ENCODE peak calls at places on chromosome X, in five cellular contexts. B is pancreas; J is effector memory CD8-positive, alpha-beta T cell; X is upper lobe of left lung; V is GM04503. Z is an unnamed sample.

GRCh38 chrX:41064028-41064427 is 21.2 kb upstream of the USP9X start:
- DNase-seq in B (no peak), J (no peak), X (no peak), V (no peak), Z (no peak)

GRCh38 chrX:129777218-129777768 is 2.5 kb upstream of the SASH3 start:
- DNase-seq in B (no peak), J (peak), X (peak), V (no peak), Z (no peak)

GRCh38 chrX:109345866-109346265 is 136.0 kb downstream of the GUCY2F start:
- DNase-seq in B (no peak), J (no peak), X (no peak), V (no peak), Z (no peak)

GRCh38 chrX:152897216-152898144 is at the start of gene ZNF185:
- DNase-seq in B (peak), J (no peak), X (peak), V (no peak), Z (no peak)

GRCh38 chrX:7582191-7582590 is 260.8 kb upstream of the VCX start:
- DNase-seq in B (no peak), J (no peak), X (no peak), V (no peak), Z (no peak)

GRCh38 chrX:28223469-28223868 is 242.2 kb upstream of the DCAF8L1 start:
- DNase-seq in B (no peak), J (no peak), X (no peak), V (no peak), Z (no peak)

GRCh38 chrX:18702362-18703195 is 4.9 kb upstream of the PPEF1 start:
- DNase-seq in B (no peak), J (no peak), X (no peak), V (no peak), Z (no peak)

GRCh38 chrX:101237041-101237440 is 17.5 kb downstream of the DRP2 start:
- DNase-seq in B (no peak), J (no peak), X (no peak), V (no peak), Z (no peak)

GRCh38 chrX:76427560-76428242 is at the start of gene MAGEE1:
- DNase-seq in B (peak), J (peak), X (peak), V (peak), Z (peak)

GRCh38 chrX:148457279-148457678 is 43.1 kb upstream of the AFF2 start:
- DNase-seq in B (no peak), J (no peak), X (no peak), V (no peak), Z (no peak)

GRCh38 chrX:84729809-84730208 is 227.6 kb upstream of the HDX start:
- DNase-seq in B (peak), J (no peak), X (no peak), V (peak), Z (no peak)

GRCh38 chrX:56113785-56114436 is 118.2 kb upstream of the KLF8 start:
- DNase-seq in B (no peak), J (no peak), X (peak), V (no peak), Z (no peak)

GRCh38 chrX:85017721-85018120 is 14.0 kb downstream of the APOOL start:
- DNase-seq in B (no peak), J (no peak), X (no peak), V (no peak), Z (no peak)

GRCh38 chrX:57119416-57119815 is 1.9 kb downstream of the SPIN2B start:
- DNase-seq in B (no peak), J (no peak), X (no peak), V (no peak), Z (no peak)

GRCh38 chrX:129961180-129962083 is 21.0 kb upstream of the BCORL1 start:
- DNase-seq in B (peak), J (peak), X (peak), V (no peak), Z (no peak)

GRCh38 chrX:120244395-120244734 is 6.2 kb upstream of the ZBTB33 start:
- DNase-seq in B (no peak), J (no peak), X (no peak), V (no peak), Z (no peak)

GRCh38 chrX:138858438-138858837 is 146.9 kb upstream of the FGF13 start:
- DNase-seq in B (no peak), J (no peak), X (no peak), V (peak), Z (no peak)

GRCh38 chrX:118182050-118182449 is 65.4 kb upstream of the KLHL13 start:
- DNase-seq in B (no peak), J (no peak), X (no peak), V (no peak), Z (no peak)

GRCh38 chrX:47664737-47665136 is 5.8 kb upstream of the UXT start:
- DNase-seq in B (no peak), J (no peak), X (no peak), V (no peak), Z (no peak)

GRCh38 chrX:134377537-134377936 is 82.4 kb upstream of the HPRT1 start:
- DNase-seq in B (no peak), J (no peak), X (no peak), V (no peak), Z (no peak)

GRCh38 chrX:49176421-49177326 is 5.0 kb downstream of the PLP2 start:
- DNase-seq in B (peak), J (no peak), X (peak), V (no peak), Z (no peak)

GRCh38 chrX:9367437-9367836 is 97.4 kb upstream of the TBL1X start:
- DNase-seq in B (no peak), J (no peak), X (no peak), V (no peak), Z (no peak)

GRCh38 chrX:357693-358471 is 28.8 kb downstream of the PPP2R3B start:
- DNase-seq in B (no peak), J (no peak), X (peak), V (no peak), Z (no peak)

GRCh38 chrX:37361596-37361995 is 12.4 kb downstream of the PRRG1 start:
- DNase-seq in B (no peak), J (no peak), X (no peak), V (no peak), Z (no peak)

GRCh38 chrX:13372203-13372980 is 52.5 kb upstream of the ATXN3L start:
- DNase-seq in B (no peak), J (no peak), X (no peak), V (no peak), Z (no peak)

GRCh38 chrX:9538544-9539045 is 73.7 kb downstream of the TBL1X start:
- DNase-seq in B (no peak), J (no peak), X (no peak), V (no peak), Z (no peak)

GRCh38 chrX:123830309-123830708 is 29.5 kb upstream of the XIAP start:
- DNase-seq in B (no peak), J (no peak), X (no peak), V (peak), Z (no peak)

GRCh38 chrX:17086317-17086716 is 139.9 kb downstream of the REPS2 start:
- DNase-seq in B (no peak), J (no peak), X (no peak), V (no peak), Z (no peak)

GRCh38 chrX:67546496-67547423 is 2.9 kb downstream of the AR start:
- DNase-seq in B (no peak), J (no peak), X (no peak), V (no peak), Z (no peak)

GRCh38 chrX:132184871-132185270 is 34.4 kb downstream of the RAP2C start:
- DNase-seq in B (no peak), J (no peak), X (no peak), V (no peak), Z (no peak)

GRCh38 chrX:39819921-39820849 is 277.6 kb downstream of the BCOR start:
- DNase-seq in B (no peak), J (no peak), X (peak), V (no peak), Z (no peak)

GRCh38 chrX:129634541-129634940 is 20.2 kb downstream of the APLN start:
- DNase-seq in B (no peak), J (no peak), X (no peak), V (no peak), Z (no peak)